ENCODE peak calls at places on chromosomes 1 and 21, in four cellular contexts. M is SK-N-SH, S is HCT116, B is neural progenitor cell. W is an unnamed sample.
A peak's percentile ranks its signal among the peaks of the same experiment; 100 is the strongest.

GRCh38 chr1:179081696-179082307 is at the start of gene TOR3A:
- DNase-seq in B (peak; percentile 94), M (peak; percentile 94), S (peak; percentile 68), W (peak; percentile 81)

GRCh38 chr1:12387641-12388040 is 157.8 kb downstream of the VPS13D start:
- DNase-seq in M (no peak), B (no peak), S (peak; percentile 16), W (no peak)

GRCh38 chr21:33419538-33420123 is 16.4 kb downstream of the IFNGR2 start:
- DNase-seq in S (no peak), B (no peak), M (no peak), W (no peak)

GRCh38 chr21:16536661-16537359 is 807.0 kb downstream of the USP25 start:
- DNase-seq in B (no peak), S (no peak), M (no peak), W (no peak)

GRCh38 chr1:8426996-8427395 is 109.1 kb downstream of the SLC45A1 start:
- DNase-seq in B (no peak), M (no peak), S (no peak), W (no peak)

GRCh38 chr21:31173881-31174555 is 135.7 kb upstream of the KRTAP19-8 start:
- DNase-seq in S (no peak), M (peak; percentile 76), B (peak; percentile 6), W (no peak)

GRCh38 chr1:236052227-236052993 is 12.5 kb downstream of the NID1 start:
- DNase-seq in M (no peak), B (no peak), S (no peak), W (no peak)

GRCh38 chr1:205774277-205775014 is 836 bp downstream of the RAB29 start:
- DNase-seq in B (peak; percentile 42), S (no peak), M (peak; percentile 45), W (no peak)

GRCh38 chr1:218350909-218351616 is 5.9 kb downstream of the TGFB2 start:
- DNase-seq in M (no peak), S (no peak), B (no peak), W (no peak)

GRCh38 chr1:2980849-2981248 is 40.4 kb upstream of the ACTRT2 start:
- DNase-seq in M (no peak), S (no peak), B (no peak), W (no peak)

GRCh38 chr1:15609631-15610030 is 7.6 kb upstream of the DDI2 start:
- DNase-seq in M (no peak), B (no peak), S (no peak), W (no peak)

GRCh38 chr1:111989531-111990025 is at the start of gene KCND3:
- DNase-seq in M (peak; percentile 81), S (no peak), B (peak; percentile 77), W (peak; percentile 14)

GRCh38 chr1:19309123-19309813 is 2.7 kb downstream of the AKR7A2 start:
- DNase-seq in M (no peak), B (no peak), S (no peak), W (no peak)

GRCh38 chr1:67496329-67496728 is 66.1 kb upstream of the SERBP1 start:
- DNase-seq in S (no peak), B (no peak), M (no peak), W (no peak)

GRCh38 chr1:30120268-30121000 is 603.0 kb downstream of the MATN1 start:
- DNase-seq in B (no peak), M (no peak), S (no peak), W (no peak)

GRCh38 chr1:156056326-156056849 is 1.8 kb downstream of the LAMTOR2 start:
- DNase-seq in B (no peak), M (no peak), S (no peak), W (no peak)

GRCh38 chr1:98331718-98332311 is 329.7 kb upstream of the SNX7 start:
- DNase-seq in M (no peak), B (no peak), S (no peak), W (no peak)

GRCh38 chr21:25735895-25736597 is 1.3 kb downstream of the GABPA start:
- DNase-seq in M (no peak), S (no peak), B (peak; percentile 29), W (no peak)

GRCh38 chr1:46181343-46182260 is 5.3 kb upstream of the P3R3URF start:
- DNase-seq in S (no peak), B (no peak), M (no peak), W (no peak)

GRCh38 chr1:177256153-177256814 is 85.5 kb downstream of the BRINP2 start:
- DNase-seq in M (no peak), B (peak; percentile 82), S (no peak), W (peak; percentile 76)

GRCh38 chr1:89465201-89465600 is 59.4 kb upstream of the LRRC8B start:
- DNase-seq in S (no peak), B (no peak), M (no peak), W (peak; percentile 36)

GRCh38 chr1:39204441-39205081 is at the start of gene MACF1:
- DNase-seq in M (no peak), B (peak; percentile 62), S (no peak), W (peak; percentile 26)

GRCh38 chr1:1171551-1172340 is 1.9 kb upstream of the TTLL10 start:
- DNase-seq in S (no peak), M (peak; percentile 41), B (peak; percentile 1), W (no peak)

GRCh38 chr1:1170891-1171550 is 2.7 kb upstream of the TTLL10 start:
- DNase-seq in M (no peak), B (peak; percentile 5), S (no peak), W (no peak)

GRCh38 chr1:1175221-1176062 is 1.8 kb downstream of the TTLL10 start:
- DNase-seq in B (no peak), M (peak; percentile 28), S (no peak), W (no peak)

GRCh38 chr1:1173793-1174415 is at the start of gene TTLL10:
- DNase-seq in S (no peak), M (peak; percentile 49), B (peak; percentile 69), W (no peak)

GRCh38 chr1:1173061-1173792 is 453 bp upstream of the TTLL10 start:
- DNase-seq in S (no peak), B (peak; percentile 1), M (no peak), W (no peak)
- H3K27ac ChIP-seq in S (no peak overlapping the region), B (no peak overlapping the region), M (no peak overlapping the region), W (no peak overlapping the region)

GRCh38 chr1:40341509-40342380 is 24.7 kb upstream of the COL9A2 start:
- DNase-seq in S (no peak), B (no peak), M (no peak), W (no peak)
- H3K27ac ChIP-seq in S (no peak overlapping the region), B (no peak overlapping the region), M (no peak overlapping the region), W (no peak overlapping the region)

GRCh38 chr1:84300991-84301758 is at the start of gene SAMD13:
- DNase-seq in S (peak; percentile 79), M (peak; percentile 51), B (peak; percentile 16), W (peak; percentile 28)
- H3K27ac ChIP-seq in S (peak within 1 kb of the TSS; percentile 93), M (peak within 1 kb of the TSS; percentile 67), B (no peak within 1 kb of the TSS), W (no peak within 1 kb of the TSS)

DNA sequence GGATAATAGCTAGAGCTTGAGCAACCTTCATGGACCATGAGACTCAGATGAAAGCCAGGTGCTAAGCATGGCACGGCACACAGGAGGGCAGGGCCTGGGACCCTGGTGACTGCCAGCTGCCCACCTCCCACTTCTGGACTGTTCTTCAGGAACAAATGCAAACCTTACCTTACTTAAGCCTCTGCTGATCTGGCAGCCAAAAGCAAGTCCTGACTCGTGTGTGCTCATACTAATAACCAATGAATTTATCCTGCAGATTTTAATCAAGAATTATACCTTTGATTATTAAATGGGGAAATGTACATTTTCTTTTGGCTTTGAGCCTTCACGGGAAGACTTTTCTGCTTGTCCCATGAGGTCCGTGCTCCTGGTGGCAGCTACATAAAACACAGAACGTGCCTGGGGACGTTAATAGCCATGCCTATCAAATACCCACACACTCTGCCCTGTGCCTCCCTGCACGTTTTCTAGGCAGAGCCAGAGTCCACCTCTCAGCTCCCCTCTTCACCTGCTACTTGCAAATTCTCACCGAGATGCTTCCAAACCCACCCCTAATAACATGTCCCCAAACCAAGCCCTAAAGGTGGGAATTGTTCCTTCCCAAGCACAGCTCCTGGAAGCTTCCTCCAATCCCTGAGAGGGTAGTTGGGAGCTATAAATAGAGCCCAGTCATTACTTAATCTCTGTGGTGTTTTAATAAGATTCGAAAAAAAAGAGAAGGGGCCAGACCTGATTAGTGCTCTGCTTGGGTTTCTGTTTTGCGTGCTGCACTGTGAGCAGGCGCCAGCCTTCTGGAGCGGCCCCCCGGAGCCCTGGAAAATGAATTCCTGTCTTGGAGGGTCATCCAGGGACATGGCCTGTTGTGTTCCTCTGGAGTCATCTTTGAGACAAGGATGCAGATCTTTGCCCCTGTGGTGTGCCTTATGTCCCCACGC is 33.5 kb downstream of the SLC1A7 start:
- DNase-seq in M (no peak), S (no peak), B (no peak), W (no peak)
- H3K27ac ChIP-seq in M (peak overlapping the region; percentile 67), S (no peak overlapping the region), B (no peak overlapping the region), W (no peak overlapping the region)

DNA sequence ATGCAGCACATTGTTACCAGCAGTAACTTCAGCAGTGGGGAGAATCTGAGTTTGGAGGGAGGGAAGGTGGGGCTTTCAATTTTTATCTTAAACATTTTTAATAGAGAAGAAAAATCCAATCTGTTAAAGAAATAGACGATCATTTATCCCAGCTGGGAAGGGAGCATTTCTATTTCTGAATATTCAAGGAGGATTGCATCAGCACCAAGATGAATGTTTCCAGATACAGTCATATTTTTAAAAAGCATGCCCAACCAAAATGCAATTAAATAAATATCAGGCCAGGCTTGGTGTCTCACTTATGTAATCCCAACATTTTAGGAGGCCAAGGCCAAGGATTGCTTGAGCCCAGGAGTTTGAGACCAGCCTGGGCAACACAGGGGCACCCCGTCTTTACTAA is 1.7 kb upstream of the ATP1A4 start:
- DNase-seq in S (no peak), B (no peak), M (no peak), W (no peak)
- H3K27ac ChIP-seq in S (no peak overlapping the region), B (no peak overlapping the region), M (peak overlapping the region; percentile 53), W (no peak overlapping the region)

GRCh38 chr1:240030236-240030635 is 61.4 kb upstream of the FMN2 start:
- DNase-seq in S (no peak), M (no peak), B (no peak), W (no peak)
- H3K27ac ChIP-seq in S (no peak overlapping the region), M (peak overlapping the region; percentile 57), B (no peak overlapping the region), W (no peak overlapping the region)

DNA sequence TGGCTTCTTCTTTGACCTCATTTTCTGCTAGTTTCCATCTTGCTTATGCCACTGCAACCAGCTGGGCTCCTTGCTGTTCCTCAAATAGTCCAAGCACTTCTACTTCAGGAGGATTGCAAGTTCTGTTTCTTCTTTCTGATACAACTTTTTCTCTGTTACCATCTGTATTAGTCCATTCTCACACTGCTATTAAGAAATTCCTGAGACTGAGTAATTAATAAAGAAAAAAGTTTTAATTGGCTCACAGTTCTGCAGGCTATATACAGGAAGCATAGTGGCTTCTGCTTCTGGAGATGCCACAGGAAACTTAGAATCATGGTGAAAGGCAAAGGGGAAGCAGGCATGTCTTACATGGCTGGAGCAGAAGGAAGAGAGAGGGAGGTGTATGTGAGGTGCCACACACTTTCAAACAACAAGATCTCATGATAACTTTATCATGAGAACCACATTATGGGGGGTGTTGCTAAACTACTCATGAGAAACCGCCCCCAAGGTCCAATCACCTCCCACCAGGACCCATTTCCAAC is 20.2 kb downstream of the PTGS2 start:
- DNase-seq in S (no peak), M (no peak), B (no peak), W (no peak)
- H3K27ac ChIP-seq in S (no peak overlapping the region), M (no peak overlapping the region), B (no peak overlapping the region), W (no peak overlapping the region)

W was measured in RWPE1.